ENCODE peak calls at places on chromosomes 5 and 9, in five cellular contexts. Q is AG10803, K is NCI-H1436 treated with DMSO at 0.1 percent for 48 hours, P is fibroblast of mammary gland, T is NCI-H1092 treated with DMSO at 0.1 percent for 48 hours. O is an unnamed sample.

GRCh38 chr5:159105318-159106053 is 5.8 kb upstream of the EBF1 start:
- DNase-seq in Q (no peak), K (no peak), P (no peak), T (no peak), O (no peak)

GRCh38 chr9:76249309-76249708 is 144.9 kb downstream of the RFK start:
- DNase-seq in Q (no peak), K (no peak), P (no peak), T (no peak), O (no peak)

GRCh38 chr9:99056876-99057664 is 47.8 kb upstream of the TGFBR1 start:
- DNase-seq in Q (peak), K (no peak), P (peak), T (no peak), O (peak)

GRCh38 chr5:110346893-110347358 is 379.5 kb downstream of the TMEM232 start:
- DNase-seq in Q (no peak), K (no peak), P (no peak), T (no peak), O (no peak)

GRCh38 chr5:139137703-139138102 is 60.5 kb downstream of the SIL1 start:
- DNase-seq in Q (peak), K (no peak), P (peak), T (peak), O (peak)

GRCh38 chr5:142388696-142389095 is 63.9 kb upstream of the SPRY4 start:
- DNase-seq in Q (peak), K (no peak), P (peak), T (no peak), O (no peak)

GRCh38 chr5:115702025-115702424 is 76.2 kb upstream of the TMED7 start:
- DNase-seq in Q (no peak), K (no peak), P (no peak), T (no peak), O (no peak)

GRCh38 chr5:121628783-121629182 is 222.9 kb upstream of the FTMT start:
- DNase-seq in Q (peak), K (no peak), P (peak), T (no peak), O (no peak)

GRCh38 chr5:159971931-159972461 is 36.9 kb upstream of the TTC1 start:
- DNase-seq in Q (no peak), K (no peak), P (no peak), T (peak), O (no peak)

GRCh38 chr9:136416914-136417313 is 6.5 kb downstream of the PMPCA start:
- DNase-seq in Q (no peak), K (no peak), P (no peak), T (no peak), O (no peak)

GRCh38 chr5:102759289-102759688 is 4.2 kb downstream of the PAM start:
- DNase-seq in Q (no peak), K (no peak), P (no peak), T (no peak), O (no peak)

GRCh38 chr5:159403906-159404641 is 73.8 kb upstream of the IL12B start:
- DNase-seq in Q (peak), K (peak), P (peak), T (no peak), O (no peak)

GRCh38 chr9:133351908-133352634 is 4.1 kb downstream of the RPL7A start:
- DNase-seq in Q (peak), K (no peak), P (peak), T (no peak), O (peak)

GRCh38 chr5:147044868-147045267 is 166.3 kb upstream of the PPP2R2B start:
- DNase-seq in Q (no peak), K (no peak), P (no peak), T (no peak), O (no peak)

GRCh38 chr9:136296434-136297015 is 7.4 kb downstream of the CCDC187 start:
- DNase-seq in Q (no peak), K (no peak), P (no peak), T (no peak), O (no peak)

GRCh38 chr5:114790403-114790792 is 379.3 kb downstream of the TRIM36 start:
- DNase-seq in Q (no peak), K (no peak), P (no peak), T (no peak), O (no peak)